ENCODE peak calls at places on chromosomes 1 and 21, in eight cellular contexts. E is fibroblast of lung, P is GM23248, Y is GM23338, Z is hepatocyte, W is GM12878, A is neural progenitor cell, M is A673. N is an unnamed sample.

GRCh38 chr1:181077576-181078242 is 10.8 kb upstream of the IER5 start:
- DNase-seq in E (peak; percentile 78), P (no peak), Y (no peak), Z (no peak), W (no peak), A (no peak), M (no peak), N (no peak)

GRCh38 chr1:246506440-246506784 is 667 bp downstream of the SMYD3 start:
- DNase-seq in E (peak; percentile 10), P (no peak), Y (no peak), Z (no peak), W (no peak), A (peak; percentile 29), M (no peak), N (no peak)

GRCh38 chr1:209416009-209416408 is 167.5 kb upstream of the CAMK1G start:
- DNase-seq in E (peak; percentile 87), P (no peak), Y (no peak), Z (peak; percentile 65), W (no peak), A (peak; percentile 33), M (no peak), N (no peak)

GRCh38 chr1:50930193-50930592 is 29.9 kb downstream of the FAF1 start:
- DNase-seq in E (no peak), P (no peak), Y (no peak), Z (no peak), W (peak; percentile 34), A (no peak), M (no peak), N (no peak)

GRCh38 chr1:45470306-45470798 is 20.6 kb downstream of the TESK2 start:
- DNase-seq in E (no peak), P (no peak), Y (no peak), Z (no peak), W (peak; percentile 72), A (no peak), M (no peak), N (peak; percentile 15)

GRCh38 chr1:198656500-198656932 is 17.7 kb downstream of the PTPRC start:
- DNase-seq in E (no peak), P (no peak), Y (peak; percentile 6), Z (peak; percentile 17), W (no peak), A (no peak), M (no peak), N (no peak)

GRCh38 chr1:245859510-245860114 is 647.5 kb downstream of the SMYD3 start:
- DNase-seq in E (peak; percentile 86), P (peak; percentile 77), Y (no peak), Z (no peak), W (no peak), A (no peak), M (no peak), N (no peak)

GRCh38 chr1:210214573-210215409 is 17.8 kb upstream of the SERTAD4 start:
- DNase-seq in E (no peak), P (no peak), Y (no peak), Z (no peak), W (no peak), A (no peak), M (no peak), N (no peak)

GRCh38 chr21:14403681-14404318 is 20.9 kb upstream of the HSPA13 start:
- DNase-seq in E (peak; percentile 23), P (peak; percentile 49), Y (peak; percentile 46), Z (peak; percentile 47), W (peak; percentile 9), A (peak; percentile 21), M (peak; percentile 52), N (peak; percentile 60)

GRCh38 chr1:223341111-223341510 is 22.9 kb downstream of the SUSD4 start:
- DNase-seq in E (peak; percentile 82), P (peak; percentile 86), Y (no peak), Z (peak; percentile 26), W (no peak), A (no peak), M (no peak), N (no peak)

GRCh38 chr1:72954943-72955342 is 672.6 kb upstream of the NEGR1 start:
- DNase-seq in E (no peak), P (no peak), Y (no peak), Z (no peak), W (no peak), A (no peak), M (no peak), N (no peak)

GRCh38 chr1:204730826-204731459 is 45.4 kb upstream of the LRRN2 start:
- DNase-seq in E (no peak), P (no peak), Y (peak; percentile 27), Z (no peak), W (no peak), A (no peak), M (no peak), N (no peak)

GRCh38 chr1:54329337-54329954 is 76.7 kb downstream of the SSBP3 start:
- DNase-seq in E (no peak), P (no peak), Y (no peak), Z (no peak), W (no peak), A (peak; percentile 74), M (no peak), N (no peak)

GRCh38 chr21:38773108-38774061 is 32.3 kb upstream of the ETS2 start:
- DNase-seq in E (peak; percentile 97), P (peak; percentile 97), Y (no peak), Z (peak; percentile 69), W (no peak), A (no peak), M (peak; percentile 24), N (no peak)

GRCh38 chr1:240611619-240612490 is at the start of gene GREM2:
- DNase-seq in E (peak; percentile 97), P (peak; percentile 94), Y (peak; percentile 82), Z (peak; percentile 74), W (no peak), A (peak; percentile 85), M (peak; percentile 10), N (peak; percentile 89)

GRCh38 chr1:155706101-155706619 is 17.3 kb downstream of the DAP3 start:
- DNase-seq in E (peak; percentile 73), P (peak; percentile 66), Y (no peak), Z (peak; percentile 19), W (no peak), A (no peak), M (no peak), N (no peak)

GRCh38 chr1:200310824-200311223 is 99.0 kb downstream of the ZNF281 start:
- DNase-seq in E (no peak), P (no peak), Y (no peak), Z (no peak), W (no peak), A (no peak), M (no peak), N (no peak)

GRCh38 chr1:246583448-246584185 is 17.4 kb downstream of the CNST start:
- DNase-seq in E (no peak), P (peak; percentile 51), Y (no peak), Z (peak; percentile 34), W (no peak), A (no peak), M (no peak), N (no peak)

GRCh38 chr21:44379991-44380865 is 26.8 kb downstream of the TRPM2 start:
- DNase-seq in E (no peak), P (no peak), Y (peak; percentile 19), Z (no peak), W (no peak), A (peak; percentile 48), M (no peak), N (no peak)

GRCh38 chr1:55284856-55285255 is 69.7 kb upstream of the USP24 start:
- DNase-seq in E (peak; percentile 32), P (peak; percentile 72), Y (peak; percentile 64), Z (peak; percentile 66), W (peak; percentile 5), A (peak; percentile 61), M (peak; percentile 59), N (peak; percentile 36)

GRCh38 chr1:221310180-221310579 is 430.9 kb downstream of the HLX start:
- DNase-seq in E (no peak), P (no peak), Y (no peak), Z (no peak), W (no peak), A (no peak), M (no peak), N (no peak)

GRCh38 chr1:92786298-92786901 is 1.5 kb upstream of the EVI5 start:
- DNase-seq in E (no peak), P (no peak), Y (no peak), Z (no peak), W (no peak), A (no peak), M (no peak), N (no peak)
- TF ChIP-seq EZH2 in E (no peak), P (no peak), Y (no peak), Z (no peak), W (no peak), A (no peak), M (no peak), N (no peak)

DNA sequence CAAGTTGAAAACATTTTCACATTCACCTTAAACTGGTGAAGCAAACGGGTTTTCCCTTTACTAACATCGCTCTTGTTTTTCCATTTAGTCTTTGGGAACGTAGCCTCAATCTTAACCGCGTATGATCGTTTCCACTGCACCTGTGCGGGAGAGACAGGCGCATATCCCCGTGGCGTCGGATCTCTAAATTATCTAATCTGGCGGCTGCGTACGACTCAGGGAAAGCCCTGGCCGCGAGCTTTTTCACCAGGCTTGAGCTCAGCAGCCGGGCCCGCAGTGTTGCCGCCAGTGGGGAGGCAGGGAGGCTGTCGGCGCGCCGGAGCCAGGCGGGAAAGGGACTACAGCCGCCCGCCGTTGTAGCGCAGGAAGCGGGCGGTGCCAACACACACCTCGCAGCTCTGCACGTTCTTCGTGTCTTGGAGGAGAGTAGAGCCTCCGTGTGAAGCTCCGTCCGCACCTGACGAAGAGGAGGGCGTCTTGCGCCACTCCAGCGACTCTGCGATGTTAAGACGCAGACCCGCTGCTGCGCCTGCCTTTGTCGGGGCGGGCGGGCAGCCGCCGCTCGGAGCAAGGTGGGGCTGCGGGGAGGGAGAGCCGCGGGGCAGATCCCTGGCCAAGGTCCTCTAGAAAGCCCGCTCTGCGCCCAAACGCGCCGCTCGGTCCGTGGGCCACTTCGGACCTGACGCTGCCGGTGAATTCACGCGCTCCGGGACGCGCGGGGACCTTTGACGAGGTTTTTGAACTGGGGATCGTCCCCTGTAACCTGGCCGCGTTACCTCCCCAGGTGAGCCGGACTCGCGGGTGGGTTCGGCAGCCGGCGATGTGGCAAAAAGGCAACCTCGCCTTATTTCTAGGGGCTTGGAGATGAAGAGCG is 18.5 kb upstream of the TBX15 start:
- DNase-seq in E (no peak), P (no peak), Y (peak; percentile 68), Z (no peak), W (no peak), A (peak; percentile 53), M (peak; percentile 14), N (no peak)
- TF ChIP-seq EZH2 in E (peak; percentile 97), P (no peak), Y (peak; percentile 98), Z (peak; percentile 85), W (no peak), A (peak; percentile 85), M (peak; percentile 93), N (no peak)

DNA sequence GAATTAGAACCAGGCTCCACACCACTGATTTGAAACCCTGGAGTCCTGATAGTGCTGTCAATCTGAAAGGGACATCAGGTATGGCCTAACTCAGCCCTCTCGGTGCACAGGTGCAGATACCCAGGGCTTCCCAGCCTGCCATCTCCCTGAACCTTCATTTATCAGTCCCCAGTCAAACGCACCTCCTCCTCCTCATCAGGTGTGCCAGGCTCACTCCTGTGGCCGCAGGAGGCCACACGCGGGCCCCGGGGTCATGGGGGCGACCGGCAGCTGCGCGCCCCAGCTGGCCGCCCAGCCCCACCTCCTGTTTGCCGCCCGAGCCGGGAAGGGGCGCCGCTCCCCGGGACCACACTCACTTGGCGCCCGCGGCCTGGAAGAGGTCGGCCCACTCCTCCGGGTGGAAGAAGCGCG is 543 bp downstream of the FUCA1 start:
- DNase-seq in E (no peak), P (no peak), Y (peak; percentile 35), Z (peak; percentile 32), W (no peak), A (no peak), M (no peak), N (peak; percentile 49)
- TF ChIP-seq EZH2 in E (no peak), P (no peak), Y (peak; percentile 32), Z (no peak), W (no peak), A (no peak), M (no peak), N (no peak)

GRCh38 chr1:17117451-17118265 is 1.6 kb downstream of the PADI2 start:
- DNase-seq in E (no peak), P (no peak), Y (no peak), Z (no peak), W (no peak), A (no peak), M (no peak), N (no peak)
- TF ChIP-seq EZH2 in E (peak; percentile 3), P (no peak), Y (no peak), Z (no peak), W (no peak), A (no peak), M (no peak), N (no peak)